ENCODE peak calls at places on chromosomes 2 and 18, in four cellular contexts. One of them, this sample, is unnamed.

GRCh38 chr18:57922885-57923284 is 119.8 kb upstream of the ATP8B1 start:
- DNase-seq in tibial nerve: no peak
- DNase-seq in A549: no peak
- DNase-seq in K562: no peak
- DNase-seq in this sample: no peak

GRCh38 chr2:54065411-54065810 is 50.0 kb upstream of the ACYP2 start:
- DNase-seq in tibial nerve: no peak
- DNase-seq in A549: no peak
- DNase-seq in K562: no peak
- DNase-seq in this sample: no peak

GRCh38 chr2:111617299-111617803 is 266.6 kb downstream of the ANAPC1 start:
- DNase-seq in tibial nerve: no peak
- DNase-seq in A549: peak; percentile 27
- DNase-seq in K562: no peak
- DNase-seq in this sample: no peak

GRCh38 chr18:48825101-48825745 is 125.5 kb downstream of the SMAD7 start:
- DNase-seq in tibial nerve: no peak
- DNase-seq in A549: no peak
- DNase-seq in K562: no peak
- DNase-seq in this sample: peak; percentile 38

GRCh38 chr2:26602575-26602974 is 38.6 kb downstream of the CIB4 start:
- DNase-seq in tibial nerve: no peak
- DNase-seq in A549: no peak
- DNase-seq in K562: no peak
- DNase-seq in this sample: no peak

GRCh38 chr2:106299696-106300095 is 105.6 kb upstream of the UXS1 start:
- DNase-seq in tibial nerve: no peak
- DNase-seq in A549: no peak
- DNase-seq in K562: no peak
- DNase-seq in this sample: no peak

GRCh38 chr18:2536493-2536892 is 34.8 kb downstream of the METTL4 start:
- DNase-seq in tibial nerve: no peak
- DNase-seq in A549: peak; percentile 47
- DNase-seq in K562: no peak
- DNase-seq in this sample: no peak

GRCh38 chr2:233793465-233794127 is 15.5 kb downstream of the MROH2A start:
- DNase-seq in tibial nerve: no peak
- DNase-seq in A549: no peak
- DNase-seq in K562: no peak
- DNase-seq in this sample: no peak

GRCh38 chr2:191612496-191612895 is 65.4 kb upstream of the NABP1 start:
- DNase-seq in tibial nerve: no peak
- DNase-seq in A549: peak; percentile 66
- DNase-seq in K562: no peak
- DNase-seq in this sample: no peak

GRCh38 chr2:138369856-138370255 is 131.7 kb upstream of the SPOPL start:
- DNase-seq in tibial nerve: no peak
- DNase-seq in A549: peak; percentile 37
- DNase-seq in K562: no peak
- DNase-seq in this sample: no peak

GRCh38 chr2:8620611-8621382 is 61.1 kb upstream of the ID2 start:
- DNase-seq in tibial nerve: no peak
- DNase-seq in A549: no peak
- DNase-seq in K562: no peak
- DNase-seq in this sample: peak; percentile 56

GRCh38 chr2:37560241-37560848 is 111.1 kb downstream of the CDC42EP3 start:
- DNase-seq in tibial nerve: no peak
- DNase-seq in A549: no peak
- DNase-seq in K562: no peak
- DNase-seq in this sample: no peak

GRCh38 chr2:240925576-240926515 is 19.7 kb downstream of the CROCC2 start:
- DNase-seq in tibial nerve: peak; percentile 3
- DNase-seq in A549: no peak
- DNase-seq in K562: no peak
- DNase-seq in this sample: peak; percentile 61

GRCh38 chr2:29765711-29766110 is 155.7 kb downstream of the ALK start:
- DNase-seq in tibial nerve: no peak
- DNase-seq in A549: no peak
- DNase-seq in K562: no peak
- DNase-seq in this sample: no peak

GRCh38 chr2:41659758-41660157 is 388.1 kb upstream of the PKDCC start:
- DNase-seq in tibial nerve: no peak
- DNase-seq in A549: no peak
- DNase-seq in K562: no peak
- DNase-seq in this sample: no peak

GRCh38 chr2:128301501-128301966 is 17.1 kb downstream of the HS6ST1 start:
- DNase-seq in tibial nerve: no peak
- DNase-seq in A549: no peak
- DNase-seq in K562: no peak
- DNase-seq in this sample: peak; percentile 84

GRCh38 chr18:3675446-3675845 is 225.5 kb downstream of the TGIF1 start:
- DNase-seq in tibial nerve: no peak
- DNase-seq in A549: peak; percentile 77
- DNase-seq in K562: no peak
- DNase-seq in this sample: no peak

GRCh38 chr2:43171789-43172188 is 54.6 kb downstream of the ZFP36L2 start:
- DNase-seq in tibial nerve: peak; percentile 66
- DNase-seq in A549: no peak
- DNase-seq in K562: peak; percentile 46
- DNase-seq in this sample: peak; percentile 83

GRCh38 chr18:12336251-12336650 is 28.2 kb downstream of the TUBB6 start:
- DNase-seq in tibial nerve: no peak
- DNase-seq in A549: no peak
- DNase-seq in K562: no peak
- DNase-seq in this sample: peak; percentile 27

GRCh38 chr2:145344076-145344724 is 824.3 kb upstream of the ZEB2 start:
- DNase-seq in tibial nerve: no peak
- DNase-seq in A549: no peak
- DNase-seq in K562: no peak
- DNase-seq in this sample: no peak

GRCh38 chr2:197889041-197889440 is 84.6 kb downstream of the PLCL1 start:
- DNase-seq in tibial nerve: peak; percentile 28
- DNase-seq in A549: no peak
- DNase-seq in K562: peak; percentile 21
- DNase-seq in this sample: no peak

GRCh38 chr2:224968051-224968450 is 74.2 kb downstream of the DOCK10 start:
- DNase-seq in tibial nerve: no peak
- DNase-seq in A549: no peak
- DNase-seq in K562: no peak
- DNase-seq in this sample: no peak

GRCh38 chr2:158060160-158060861 is 41.4 kb upstream of the UPP2 start:
- DNase-seq in tibial nerve: no peak
- DNase-seq in A549: no peak
- DNase-seq in K562: no peak
- DNase-seq in this sample: no peak

GRCh38 chr2:43399515-43400245 is 173.3 kb upstream of the ZFP36L2 start:
- DNase-seq in tibial nerve: no peak
- DNase-seq in A549: no peak
- DNase-seq in K562: no peak
- DNase-seq in this sample: peak; percentile 71

GRCh38 chr2:112149194-112149593 is 11.0 kb downstream of the FBLN7 start:
- DNase-seq in tibial nerve: no peak
- DNase-seq in A549: no peak
- DNase-seq in K562: no peak
- DNase-seq in this sample: no peak

GRCh38 chr2:175227382-175227781 is 45.9 kb upstream of the ATP5MC3 start:
- DNase-seq in tibial nerve: no peak
- DNase-seq in A549: no peak
- DNase-seq in K562: no peak
- DNase-seq in this sample: no peak

GRCh38 chr2:129957891-129958290 is 21.6 kb upstream of the RAB6C start:
- DNase-seq in tibial nerve: no peak
- DNase-seq in A549: no peak
- DNase-seq in K562: no peak
- DNase-seq in this sample: no peak

GRCh38 chr2:85814802-85815550 is 61.2 kb downstream of the ATOH8 start:
- DNase-seq in tibial nerve: no peak
- DNase-seq in A549: no peak
- DNase-seq in K562: no peak
- DNase-seq in this sample: no peak

GRCh38 chr2:121819846-121820245 is 64.4 kb downstream of the TSN start:
- DNase-seq in tibial nerve: no peak
- DNase-seq in A549: no peak
- DNase-seq in K562: no peak
- DNase-seq in this sample: peak; percentile 25

GRCh38 chr2:101473911-101474751 is 781 bp downstream of the RFX8 start:
- DNase-seq in tibial nerve: peak; percentile 15
- DNase-seq in A549: no peak
- DNase-seq in K562: no peak
- DNase-seq in this sample: peak; percentile 75

DNA sequence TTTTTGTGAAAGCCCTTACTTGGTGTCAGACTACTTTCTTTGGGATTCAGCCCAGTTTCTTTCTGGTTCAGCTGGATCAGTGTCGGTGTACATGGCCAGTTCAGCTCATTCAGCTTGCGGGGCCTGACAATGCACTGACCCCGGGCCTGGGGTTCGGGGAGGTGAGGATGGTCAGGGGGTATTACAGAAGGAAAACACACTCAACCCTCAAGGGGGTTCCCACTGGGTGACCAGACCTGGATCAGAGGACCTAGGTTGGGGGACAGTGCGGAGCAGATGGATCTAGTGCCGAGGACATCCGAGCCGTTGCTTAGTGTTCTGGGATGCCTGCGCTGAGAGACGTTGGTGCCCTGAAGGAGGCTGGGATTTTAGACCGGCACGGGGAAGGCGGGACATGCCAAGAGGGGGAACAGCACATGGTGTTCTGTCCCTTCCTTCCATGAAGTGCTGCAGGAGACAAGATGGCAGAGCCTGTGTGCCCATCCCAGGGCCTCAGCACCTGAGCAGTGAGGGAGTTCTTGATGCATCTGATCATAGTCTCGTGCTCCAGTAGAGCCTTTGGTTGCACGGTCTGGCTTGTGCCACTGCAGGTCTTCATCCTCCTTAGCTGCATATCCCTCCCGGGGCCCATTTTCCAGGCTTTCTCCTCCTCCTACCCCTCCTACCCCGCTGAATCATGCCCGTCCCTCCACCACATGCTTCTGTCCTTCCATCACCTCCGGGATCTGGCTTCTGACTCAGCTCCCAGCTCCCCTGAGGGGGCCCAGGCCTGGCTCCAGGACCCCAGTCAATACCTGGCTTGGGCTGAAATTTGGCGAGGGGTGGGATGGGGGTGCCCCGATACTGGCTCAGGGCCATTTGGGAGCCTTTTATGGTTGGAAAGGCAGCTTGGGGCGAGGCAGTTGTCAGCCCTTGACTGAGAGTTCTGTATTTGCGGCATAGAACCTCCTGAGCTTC is 18.0 kb downstream of the SPEG start:
- DNase-seq in tibial nerve: peak; percentile 21
- DNase-seq in A549: peak; percentile 44
- DNase-seq in K562: peak; percentile 33
- DNase-seq in this sample: peak; percentile 95
- TF ChIP-seq EP300 in tibial nerve: no peak
- TF ChIP-seq EP300 in A549: no peak
- TF ChIP-seq EP300 in K562: no peak
- TF ChIP-seq EP300 in this sample: peak; percentile 96

GRCh38 chr2:28745225-28745624 is 6.4 kb upstream of the PPP1CB start:
- DNase-seq in tibial nerve: no peak
- DNase-seq in A549: no peak
- DNase-seq in K562: no peak
- DNase-seq in this sample: no peak

GRCh38 chr2:28748176-28748575 is 3.5 kb upstream of the PPP1CB start:
- DNase-seq in tibial nerve: no peak
- DNase-seq in A549: no peak
- DNase-seq in K562: no peak
- DNase-seq in this sample: no peak

GRCh38 chr2:28750316-28751101 is 1.1 kb upstream of the PPP1CB start:
- DNase-seq in tibial nerve: no peak
- DNase-seq in A549: peak; percentile 23
- DNase-seq in K562: peak; percentile 18
- DNase-seq in this sample: peak; percentile 71

GRCh38 chr2:28747714-28748113 is 3.9 kb upstream of the PPP1CB start:
- DNase-seq in tibial nerve: no peak
- DNase-seq in A549: no peak
- DNase-seq in K562: no peak
- DNase-seq in this sample: no peak

GRCh38 chr2:28746504-28747111 is 5.0 kb upstream of the PPP1CB start:
- DNase-seq in tibial nerve: no peak
- DNase-seq in A549: no peak
- DNase-seq in K562: no peak
- DNase-seq in this sample: no peak
- TF ChIP-seq EP300 in tibial nerve: peak; percentile 70
- TF ChIP-seq EP300 in A549: no peak
- TF ChIP-seq EP300 in K562: no peak
- TF ChIP-seq EP300 in this sample: no peak

GRCh38 chr2:20992201-20992711 is 51.6 kb downstream of the APOB start:
- DNase-seq in tibial nerve: no peak
- DNase-seq in A549: peak; percentile 12
- DNase-seq in K562: no peak
- DNase-seq in this sample: peak; percentile 83
- TF ChIP-seq EP300 in tibial nerve: no peak
- TF ChIP-seq EP300 in A549: no peak
- TF ChIP-seq EP300 in K562: no peak
- TF ChIP-seq EP300 in this sample: peak; percentile 74

GRCh38 chr2:207531024-207531411 is 1.3 kb downstream of the CREB1 start:
- DNase-seq in tibial nerve: no peak
- DNase-seq in A549: no peak
- DNase-seq in K562: no peak
- DNase-seq in this sample: no peak

GRCh38 chr2:207528980-207529329 is 807 bp upstream of the CREB1 start:
- DNase-seq in tibial nerve: no peak
- DNase-seq in A549: peak; percentile 39
- DNase-seq in K562: peak; percentile 29
- DNase-seq in this sample: peak; percentile 82

GRCh38 chr2:207530160-207531023 is 630 bp downstream of the CREB1 start:
- DNase-seq in tibial nerve: no peak
- DNase-seq in A549: peak; percentile 49
- DNase-seq in K562: peak; percentile 56
- DNase-seq in this sample: peak; percentile 77

GRCh38 chr2:207532676-207533075 is 2.9 kb downstream of the CREB1 start:
- DNase-seq in tibial nerve: no peak
- DNase-seq in A549: no peak
- DNase-seq in K562: no peak
- DNase-seq in this sample: no peak

DNA sequence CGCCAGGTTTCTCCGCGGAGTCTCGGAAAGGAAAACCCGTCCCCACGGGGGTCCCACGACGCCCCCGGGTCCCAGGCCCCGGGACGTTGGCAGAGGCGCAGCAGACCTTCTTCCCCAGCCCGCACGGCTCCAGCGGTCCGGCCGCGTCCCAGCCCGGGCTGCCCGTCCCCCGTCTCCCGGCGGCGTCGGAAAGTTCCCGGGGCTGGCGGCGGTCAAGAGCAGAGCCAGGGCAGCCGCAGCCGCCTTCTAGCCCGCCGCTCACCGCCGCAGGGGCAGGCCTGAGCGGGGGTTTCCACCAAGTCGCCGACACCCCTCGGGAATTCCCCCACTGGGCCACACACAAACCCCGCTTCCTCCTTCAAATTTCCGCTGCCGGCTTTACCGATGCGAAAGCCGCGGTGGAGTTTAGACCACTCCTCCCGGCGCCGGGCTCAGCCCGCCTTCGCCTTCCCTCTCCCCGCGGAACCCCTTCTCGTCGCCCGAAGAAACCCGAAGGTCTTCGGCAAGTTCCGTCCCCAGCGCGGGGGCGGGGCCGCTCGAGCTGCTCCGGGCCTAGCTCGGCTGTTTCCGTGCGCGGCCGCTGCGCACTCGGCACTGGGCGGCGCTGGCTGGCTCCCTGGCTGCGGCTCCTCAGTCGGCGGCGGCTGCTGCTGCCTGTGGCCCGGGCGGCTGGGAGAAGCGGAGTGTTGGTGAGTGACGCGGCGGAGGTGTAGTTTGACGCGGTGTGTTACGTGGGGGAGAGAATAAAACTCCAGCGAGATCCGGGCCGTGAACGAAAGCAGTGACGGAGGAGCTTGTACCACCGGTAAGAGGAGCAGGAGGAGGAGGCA is at the start of gene CREB1:
- DNase-seq in tibial nerve: peak; percentile 100
- DNase-seq in A549: peak; percentile 98
- DNase-seq in K562: peak; percentile 89
- DNase-seq in this sample: peak; percentile 99
- TF ChIP-seq EP300 in tibial nerve: peak; percentile 96
- TF ChIP-seq EP300 in A549: no peak
- TF ChIP-seq EP300 in K562: no peak
- TF ChIP-seq EP300 in this sample: peak; percentile 91

This sample was measured in sigmoid colon.